ENCODE peak calls at places on chromosomes 7 and 10, in seven cellular contexts. One of them, this sample, is unnamed.

GRCh38 chr10:1297566-1298301 is 241.5 kb downstream of the WDR37 start:
- DNase-seq in cardiac muscle cell: peak
- DNase-seq in lung: no peak
- DNase-seq in ovary: peak
- DNase-seq in mammary epithelial cell: no peak
- DNase-seq in RWPE1: no peak
- DNase-seq in A549: no peak
- DNase-seq in this sample: no peak

GRCh38 chr10:21675157-21675796 is 141.2 kb downstream of the MLLT10 start:
- DNase-seq in cardiac muscle cell: peak
- DNase-seq in lung: no peak
- DNase-seq in ovary: no peak
- DNase-seq in mammary epithelial cell: peak
- DNase-seq in RWPE1: peak
- DNase-seq in A549: peak
- DNase-seq in this sample: peak

GRCh38 chr7:151926336-151926712 is 29.9 kb upstream of the GALNTL5 start:
- DNase-seq in cardiac muscle cell: no peak
- DNase-seq in lung: no peak
- DNase-seq in ovary: no peak
- DNase-seq in mammary epithelial cell: no peak
- DNase-seq in RWPE1: no peak
- DNase-seq in A549: no peak
- DNase-seq in this sample: no peak

GRCh38 chr7:94698275-94698674 is 42.3 kb upstream of the SGCE start:
- DNase-seq in cardiac muscle cell: no peak
- DNase-seq in lung: no peak
- DNase-seq in ovary: no peak
- DNase-seq in mammary epithelial cell: peak
- DNase-seq in RWPE1: peak
- DNase-seq in A549: peak
- DNase-seq in this sample: no peak

GRCh38 chr7:12456506-12456905 is 52.8 kb upstream of the VWDE start:
- DNase-seq in cardiac muscle cell: peak
- DNase-seq in lung: no peak
- DNase-seq in ovary: no peak
- DNase-seq in mammary epithelial cell: no peak
- DNase-seq in RWPE1: peak
- DNase-seq in A549: no peak
- DNase-seq in this sample: peak

GRCh38 chr10:5811387-5811821 is 1.8 kb downstream of the GDI2 start:
- DNase-seq in cardiac muscle cell: peak
- DNase-seq in lung: no peak
- DNase-seq in ovary: no peak
- DNase-seq in mammary epithelial cell: peak
- DNase-seq in RWPE1: peak
- DNase-seq in A549: peak
- DNase-seq in this sample: peak

GRCh38 chr7:104848386-104848990 is 165.5 kb upstream of the KMT2E start:
- DNase-seq in cardiac muscle cell: peak
- DNase-seq in lung: peak
- DNase-seq in ovary: no peak
- DNase-seq in mammary epithelial cell: peak
- DNase-seq in RWPE1: peak
- DNase-seq in A549: peak
- DNase-seq in this sample: peak

GRCh38 chr7:32062150-32062549 is 8.1 kb downstream of the PDE1C start:
- DNase-seq in cardiac muscle cell: peak
- DNase-seq in lung: peak
- DNase-seq in ovary: peak
- DNase-seq in mammary epithelial cell: peak
- DNase-seq in RWPE1: peak
- DNase-seq in A549: peak
- DNase-seq in this sample: no peak

GRCh38 chr7:27678617-27679260 is 16.1 kb upstream of the HIBADH start:
- DNase-seq in cardiac muscle cell: no peak
- DNase-seq in lung: no peak
- DNase-seq in ovary: no peak
- DNase-seq in mammary epithelial cell: peak
- DNase-seq in RWPE1: peak
- DNase-seq in A549: peak
- DNase-seq in this sample: no peak

GRCh38 chr7:121202125-121202524 is 126.7 kb upstream of the WNT16 start:
- DNase-seq in cardiac muscle cell: no peak
- DNase-seq in lung: no peak
- DNase-seq in ovary: no peak
- DNase-seq in mammary epithelial cell: no peak
- DNase-seq in RWPE1: no peak
- DNase-seq in A549: no peak
- DNase-seq in this sample: no peak

GRCh38 chr7:75546272-75547015 is 54.3 kb downstream of the SPDYE5 start:
- DNase-seq in cardiac muscle cell: no peak
- DNase-seq in lung: no peak
- DNase-seq in ovary: no peak
- DNase-seq in mammary epithelial cell: no peak
- DNase-seq in RWPE1: no peak
- DNase-seq in A549: no peak
- DNase-seq in this sample: no peak

GRCh38 chr10:34864156-34865075 is 49.3 kb upstream of the PARD3 start:
- DNase-seq in cardiac muscle cell: no peak
- DNase-seq in lung: no peak
- DNase-seq in ovary: no peak
- DNase-seq in mammary epithelial cell: no peak
- DNase-seq in RWPE1: no peak
- DNase-seq in A549: no peak
- DNase-seq in this sample: no peak

GRCh38 chr10:84289521-84290200 is 38.7 kb upstream of the CCSER2 start:
- DNase-seq in cardiac muscle cell: no peak
- DNase-seq in lung: no peak
- DNase-seq in ovary: no peak
- DNase-seq in mammary epithelial cell: no peak
- DNase-seq in RWPE1: no peak
- DNase-seq in A549: no peak
- DNase-seq in this sample: no peak

GRCh38 chr10:62059424-62059913 is 158.0 kb downstream of the ARID5B start:
- DNase-seq in cardiac muscle cell: no peak
- DNase-seq in lung: no peak
- DNase-seq in ovary: no peak
- DNase-seq in mammary epithelial cell: no peak
- DNase-seq in RWPE1: no peak
- DNase-seq in A549: no peak
- DNase-seq in this sample: no peak

GRCh38 chr7:3482147-3482921 is 181.3 kb downstream of the SDK1 start:
- DNase-seq in cardiac muscle cell: peak
- DNase-seq in lung: no peak
- DNase-seq in ovary: no peak
- DNase-seq in mammary epithelial cell: peak
- DNase-seq in RWPE1: peak
- DNase-seq in A549: peak
- DNase-seq in this sample: no peak

GRCh38 chr7:127066974-127067373 is 185.8 kb downstream of the GRM8 start:
- DNase-seq in cardiac muscle cell: peak
- DNase-seq in lung: no peak
- DNase-seq in ovary: no peak
- DNase-seq in mammary epithelial cell: no peak
- DNase-seq in RWPE1: no peak
- DNase-seq in A549: peak
- DNase-seq in this sample: no peak

GRCh38 chr10:772227-772637 is 82.8 kb upstream of the DIP2C start:
- DNase-seq in cardiac muscle cell: no peak
- DNase-seq in lung: peak
- DNase-seq in ovary: no peak
- DNase-seq in mammary epithelial cell: no peak
- DNase-seq in RWPE1: no peak
- DNase-seq in A549: no peak
- DNase-seq in this sample: no peak

GRCh38 chr7:295155-296154 is 5.5 kb downstream of the FOXL3 start:
- DNase-seq in cardiac muscle cell: no peak
- DNase-seq in lung: no peak
- DNase-seq in ovary: peak
- DNase-seq in mammary epithelial cell: no peak
- DNase-seq in RWPE1: no peak
- DNase-seq in A549: no peak
- DNase-seq in this sample: no peak

GRCh38 chr7:30616318-30616717 is 21.6 kb downstream of the GARS1 start:
- DNase-seq in cardiac muscle cell: no peak
- DNase-seq in lung: no peak
- DNase-seq in ovary: no peak
- DNase-seq in mammary epithelial cell: no peak
- DNase-seq in RWPE1: no peak
- DNase-seq in A549: no peak
- DNase-seq in this sample: no peak

GRCh38 chr7:5780801-5781496 is 514 bp downstream of the RNF216 start:
- DNase-seq in cardiac muscle cell: peak
- DNase-seq in lung: peak
- DNase-seq in ovary: peak
- DNase-seq in mammary epithelial cell: peak
- DNase-seq in RWPE1: peak
- DNase-seq in A549: peak
- DNase-seq in this sample: peak

GRCh38 chr7:43117025-43117424 is 4.6 kb downstream of the HECW1 start:
- DNase-seq in cardiac muscle cell: no peak
- DNase-seq in lung: no peak
- DNase-seq in ovary: no peak
- DNase-seq in mammary epithelial cell: no peak
- DNase-seq in RWPE1: no peak
- DNase-seq in A549: no peak
- DNase-seq in this sample: no peak

GRCh38 chr10:5550621-5551530 is 26.1 kb downstream of the CALML3 start:
- DNase-seq in cardiac muscle cell: no peak
- DNase-seq in lung: no peak
- DNase-seq in ovary: peak
- DNase-seq in mammary epithelial cell: peak
- DNase-seq in RWPE1: no peak
- DNase-seq in A549: no peak
- DNase-seq in this sample: peak

GRCh38 chr7:38736135-38736534 is 105.0 kb upstream of the AMPH start:
- DNase-seq in cardiac muscle cell: no peak
- DNase-seq in lung: no peak
- DNase-seq in ovary: no peak
- DNase-seq in mammary epithelial cell: no peak
- DNase-seq in RWPE1: no peak
- DNase-seq in A549: no peak
- DNase-seq in this sample: no peak

GRCh38 chr7:99094369-99094768 is 49.5 kb downstream of the SMURF1 start:
- DNase-seq in cardiac muscle cell: no peak
- DNase-seq in lung: no peak
- DNase-seq in ovary: no peak
- DNase-seq in mammary epithelial cell: no peak
- DNase-seq in RWPE1: no peak
- DNase-seq in A549: no peak
- DNase-seq in this sample: no peak

GRCh38 chr7:139992353-139993054 is 70.2 kb downstream of the PARP12 start:
- DNase-seq in cardiac muscle cell: peak
- DNase-seq in lung: no peak
- DNase-seq in ovary: no peak
- DNase-seq in mammary epithelial cell: no peak
- DNase-seq in RWPE1: no peak
- DNase-seq in A549: no peak
- DNase-seq in this sample: no peak

GRCh38 chr10:58637372-58637771 is 124.7 kb downstream of the BICC1 start:
- DNase-seq in cardiac muscle cell: no peak
- DNase-seq in lung: no peak
- DNase-seq in ovary: no peak
- DNase-seq in mammary epithelial cell: peak
- DNase-seq in RWPE1: no peak
- DNase-seq in A549: peak
- DNase-seq in this sample: no peak

GRCh38 chr10:58627392-58627791 is 114.7 kb downstream of the BICC1 start:
- DNase-seq in cardiac muscle cell: no peak
- DNase-seq in lung: no peak
- DNase-seq in ovary: no peak
- DNase-seq in mammary epithelial cell: no peak
- DNase-seq in RWPE1: no peak
- DNase-seq in A549: no peak
- DNase-seq in this sample: no peak

GRCh38 chr10:58632211-58632610 is 119.5 kb downstream of the BICC1 start:
- DNase-seq in cardiac muscle cell: no peak
- DNase-seq in lung: no peak
- DNase-seq in ovary: no peak
- DNase-seq in mammary epithelial cell: no peak
- DNase-seq in RWPE1: no peak
- DNase-seq in A549: no peak
- DNase-seq in this sample: no peak

GRCh38 chr10:58631715-58632114 is 119.0 kb downstream of the BICC1 start:
- DNase-seq in cardiac muscle cell: no peak
- DNase-seq in lung: no peak
- DNase-seq in ovary: no peak
- DNase-seq in mammary epithelial cell: no peak
- DNase-seq in RWPE1: no peak
- DNase-seq in A549: peak
- DNase-seq in this sample: no peak
- TF ChIP-seq CTCF in cardiac muscle cell: no peak
- TF ChIP-seq CTCF in lung: no peak
- TF ChIP-seq CTCF in ovary: no peak
- TF ChIP-seq CTCF in mammary epithelial cell: no peak
- TF ChIP-seq CTCF in RWPE1: no peak
- TF ChIP-seq CTCF in A549: peak
- TF ChIP-seq CTCF in this sample: no peak

GRCh38 chr7:34425194-34425593 is 232.8 kb upstream of the NPSR1 start:
- DNase-seq in cardiac muscle cell: no peak
- DNase-seq in lung: no peak
- DNase-seq in ovary: no peak
- DNase-seq in mammary epithelial cell: no peak
- DNase-seq in RWPE1: no peak
- DNase-seq in A549: no peak
- DNase-seq in this sample: no peak

GRCh38 chr7:34430456-34430855 is 227.6 kb upstream of the NPSR1 start:
- DNase-seq in cardiac muscle cell: peak
- DNase-seq in lung: no peak
- DNase-seq in ovary: no peak
- DNase-seq in mammary epithelial cell: peak
- DNase-seq in RWPE1: peak
- DNase-seq in A549: peak
- DNase-seq in this sample: no peak

GRCh38 chr7:34425631-34426384 is 232.2 kb upstream of the NPSR1 start:
- DNase-seq in cardiac muscle cell: no peak
- DNase-seq in lung: no peak
- DNase-seq in ovary: no peak
- DNase-seq in mammary epithelial cell: no peak
- DNase-seq in RWPE1: no peak
- DNase-seq in A549: no peak
- DNase-seq in this sample: no peak
- H3K27ac ChIP-seq in cardiac muscle cell: no peak
- H3K27ac ChIP-seq in lung: no peak
- H3K27ac ChIP-seq in ovary: no peak
- H3K27ac ChIP-seq in mammary epithelial cell: no peak
- H3K27ac ChIP-seq in RWPE1: no peak
- H3K27ac ChIP-seq in A549: peak
- H3K27ac ChIP-seq in this sample: no peak

GRCh38 chr7:73626814-73627213 is 2.5 kb upstream of the MLXIPL start:
- DNase-seq in cardiac muscle cell: no peak
- DNase-seq in lung: no peak
- DNase-seq in ovary: no peak
- DNase-seq in mammary epithelial cell: peak
- DNase-seq in RWPE1: no peak
- DNase-seq in A549: no peak
- DNase-seq in this sample: no peak
- TF ChIP-seq CTCF in cardiac muscle cell: peak
- TF ChIP-seq CTCF in lung: no peak
- TF ChIP-seq CTCF in ovary: no peak
- TF ChIP-seq CTCF in mammary epithelial cell: peak
- TF ChIP-seq CTCF in RWPE1: no peak
- TF ChIP-seq CTCF in A549: no peak
- TF ChIP-seq CTCF in this sample: no peak

GRCh38 chr7:51869452-51869851 is 552.8 kb upstream of the COBL start:
- DNase-seq in cardiac muscle cell: no peak
- DNase-seq in lung: no peak
- DNase-seq in ovary: no peak
- DNase-seq in mammary epithelial cell: no peak
- DNase-seq in RWPE1: no peak
- DNase-seq in A549: no peak
- DNase-seq in this sample: no peak
- H3K27ac ChIP-seq in cardiac muscle cell: no peak
- H3K27ac ChIP-seq in lung: no peak
- H3K27ac ChIP-seq in ovary: no peak
- H3K27ac ChIP-seq in mammary epithelial cell: no peak
- H3K27ac ChIP-seq in RWPE1: no peak
- H3K27ac ChIP-seq in A549: no peak
- H3K27ac ChIP-seq in this sample: no peak